ENCODE peak calls at places on chromosomes 12 and 14, in six cellular contexts. Q is head of caudate nucleus, Y is NCI-H1105, J is pancreas, V is endothelial cell of umbilical vein, O is neural crest cell. Z is an unnamed sample.

GRCh38 chr12:87866602-87867292 is 162.5 kb downstream of the C12orf50 start:
- DNase-seq in V (peak; percentile 9), O (no peak), Q (no peak), J (no peak), Y (no peak), Z (no peak)

GRCh38 chr12:14243941-14244340 is 121.5 kb upstream of the ATF7IP start:
- DNase-seq in Q (no peak), V (no peak), O (no peak), Y (no peak), J (no peak), Z (no peak)

GRCh38 chr14:68726093-68726695 is 66.7 kb downstream of the ZFP36L1 start:
- DNase-seq in Q (no peak), O (no peak), V (no peak), J (no peak), Y (no peak), Z (no peak)

GRCh38 chr14:77707724-77708408 is at the start of the genes ALKBH1 and SLIRP:
- DNase-seq in Y (peak; percentile 84), O (peak; percentile 78), V (peak; percentile 85), Q (peak; percentile 92), J (peak; percentile 77), Z (peak; percentile 70)

GRCh38 chr12:3038931-3039510 is 38.2 kb upstream of the TSPAN9 start:
- DNase-seq in J (no peak), Y (no peak), Q (no peak), V (no peak), O (no peak), Z (no peak)

GRCh38 chr12:6345319-6346071 is 3.6 kb upstream of the TNFRSF1A start:
- DNase-seq in Q (no peak), Y (no peak), V (peak; percentile 94), J (no peak), O (no peak), Z (no peak)

GRCh38 chr12:94178886-94179285 is 30.5 kb downstream of the PLXNC1 start:
- DNase-seq in J (no peak), Q (no peak), Y (no peak), V (no peak), O (no peak), Z (no peak)

GRCh38 chr12:86264451-86265328 is 8.5 kb upstream of the MGAT4C start:
- DNase-seq in O (no peak), Q (peak; percentile 18), J (peak; percentile 78), V (no peak), Y (peak; percentile 76), Z (no peak)

GRCh38 chr12:38847247-38847646 is 58.1 kb downstream of the CPNE8 start:
- DNase-seq in V (peak; percentile 8), O (no peak), Y (no peak), J (no peak), Q (no peak), Z (no peak)

GRCh38 chr14:73234586-73235394 is 2.5 kb upstream of the PAPLN start:
- DNase-seq in Q (no peak), J (no peak), O (no peak), V (no peak), Y (no peak), Z (no peak)